ENCODE peak calls at places on chromosomes 6 and 20, in ten cellular contexts. X is uterus; Z is HL-60; O is dorsolateral prefrontal cortex; Q is CD8-positive, alpha-beta memory T cell; K is sigmoid colon; R is skeletal muscle cell; C is GM06990; S is HFF-Myc; F is cardiac fibroblast. B is an unnamed sample.

GRCh38 chr6:132483779-132484679 is 28.9 kb downstream of the STX7 start:
- DNase-seq in X (no peak), Z (peak), O (no peak), Q (peak), K (no peak), R (no peak), C (no peak), S (peak), F (peak), B (peak)

GRCh38 chr6:70312165-70312564 is 9.3 kb upstream of the COL9A1 start:
- DNase-seq in X (no peak), Z (no peak), O (no peak), Q (no peak), K (no peak), R (peak), C (no peak), S (peak), F (peak), B (peak)

GRCh38 chr6:161476711-161477110 is 202.8 kb upstream of the AGPAT4 start:
- DNase-seq in X (no peak), Z (no peak), O (no peak), Q (no peak), K (no peak), R (peak), C (no peak), S (no peak), F (peak), B (peak)

GRCh38 chr6:5078121-5078695 is 6.9 kb upstream of the PPP1R3G start:
- DNase-seq in X (no peak), Z (no peak), O (no peak), Q (no peak), K (no peak), R (no peak), C (no peak), S (no peak), F (peak), B (peak)

GRCh38 chr6:80433666-80434025 is 327.2 kb downstream of the BCKDHB start:
- DNase-seq in X (no peak), Z (no peak), O (no peak), Q (no peak), K (no peak), R (no peak), C (no peak), S (no peak), F (no peak), B (no peak)

GRCh38 chr6:137013738-137014602 is 30.8 kb downstream of the IL20RA start:
- DNase-seq in X (peak), Z (no peak), O (no peak), Q (no peak), K (no peak), R (peak), C (no peak), S (peak), F (peak), B (peak)

GRCh38 chr6:27251672-27252251 is 4.3 kb downstream of the PRSS16 start:
- DNase-seq in X (peak), Z (peak), O (peak), Q (peak), K (no peak), R (no peak), C (peak), S (no peak), F (peak), B (peak)

GRCh38 chr6:111843347-111844147 is 29.7 kb downstream of the FYN start:
- DNase-seq in X (no peak), Z (no peak), O (no peak), Q (peak), K (no peak), R (no peak), C (no peak), S (no peak), F (no peak), B (no peak)

GRCh38 chr6:18062733-18063132 is 59.7 kb downstream of the NHLRC1 start:
- DNase-seq in X (no peak), Z (no peak), O (no peak), Q (no peak), K (no peak), R (no peak), C (no peak), S (no peak), F (no peak), B (peak)

GRCh38 chr20:56875052-56875663 is 246.1 kb downstream of the TFAP2C start:
- DNase-seq in X (no peak), Z (no peak), O (no peak), Q (no peak), K (peak), R (no peak), C (no peak), S (peak), F (peak), B (peak)

GRCh38 chr20:56995157-56995556 is 271.3 kb downstream of the BMP7 start:
- DNase-seq in X (no peak), Z (no peak), O (no peak), Q (no peak), K (no peak), R (no peak), C (no peak), S (no peak), F (no peak), B (no peak)

GRCh38 chr6:121549741-121550140 is 114.3 kb downstream of the GJA1 start:
- DNase-seq in X (no peak), Z (no peak), O (no peak), Q (no peak), K (no peak), R (peak), C (no peak), S (peak), F (peak), B (peak)

GRCh38 chr6:56417823-56418222 is 170.4 kb upstream of the COL21A1 start:
- DNase-seq in X (no peak), Z (no peak), O (no peak), Q (no peak), K (no peak), R (no peak), C (no peak), S (no peak), F (no peak), B (no peak)

GRCh38 chr20:50376179-50376887 is 133.8 kb upstream of the PTPN1 start:
- DNase-seq in X (no peak), Z (no peak), O (no peak), Q (no peak), K (no peak), R (no peak), C (no peak), S (no peak), F (no peak), B (no peak)

GRCh38 chr6:131652472-131652871 is 15.4 kb downstream of the ENPP3 start:
- DNase-seq in X (no peak), Z (no peak), O (no peak), Q (no peak), K (no peak), R (no peak), C (no peak), S (no peak), F (no peak), B (no peak)

GRCh38 chr6:29720863-29721262 is 2.4 kb upstream of the HLA-F start:
- DNase-seq in X (no peak), Z (no peak), O (no peak), Q (peak), K (no peak), R (no peak), C (no peak), S (no peak), F (no peak), B (no peak)

GRCh38 chr20:48057251-48057650 is 272.0 kb upstream of the SULF2 start:
- DNase-seq in X (no peak), Z (no peak), O (no peak), Q (no peak), K (no peak), R (no peak), C (no peak), S (no peak), F (no peak), B (no peak)
- H3K4me3 ChIP-seq in X (no peak), Z (no peak), O (no peak), Q (no peak), K (no peak), R (no peak), C (no peak), S (no peak), F (no peak), B (no peak)

DNA sequence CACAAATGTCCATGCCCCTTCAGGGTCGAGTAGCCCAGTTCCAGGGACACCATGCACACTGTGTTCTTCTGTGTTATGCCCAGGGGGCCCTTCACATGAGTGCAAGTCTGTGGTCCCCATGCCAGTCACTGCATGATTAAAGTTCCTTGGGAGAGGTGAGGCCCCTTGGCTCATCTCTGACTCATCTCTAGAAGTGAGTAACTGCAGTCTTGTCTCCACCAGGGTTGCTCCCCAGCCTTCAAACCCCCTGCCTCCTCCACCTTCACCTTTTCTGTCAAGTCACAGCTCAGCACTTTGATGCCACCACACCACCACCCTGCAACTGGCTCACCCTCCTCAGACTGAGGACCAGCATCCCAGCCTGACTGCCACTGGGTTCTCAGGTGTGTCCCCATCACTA is 161.7 kb downstream of the UNC5CL start:
- DNase-seq in X (no peak), Z (no peak), O (no peak), Q (no peak), K (no peak), R (no peak), C (no peak), S (no peak), F (no peak), B (no peak)
- H3K4me3 ChIP-seq in X (no peak), Z (no peak), O (no peak), Q (no peak), K (no peak), R (no peak), C (no peak), S (no peak), F (no peak), B (no peak)

DNA sequence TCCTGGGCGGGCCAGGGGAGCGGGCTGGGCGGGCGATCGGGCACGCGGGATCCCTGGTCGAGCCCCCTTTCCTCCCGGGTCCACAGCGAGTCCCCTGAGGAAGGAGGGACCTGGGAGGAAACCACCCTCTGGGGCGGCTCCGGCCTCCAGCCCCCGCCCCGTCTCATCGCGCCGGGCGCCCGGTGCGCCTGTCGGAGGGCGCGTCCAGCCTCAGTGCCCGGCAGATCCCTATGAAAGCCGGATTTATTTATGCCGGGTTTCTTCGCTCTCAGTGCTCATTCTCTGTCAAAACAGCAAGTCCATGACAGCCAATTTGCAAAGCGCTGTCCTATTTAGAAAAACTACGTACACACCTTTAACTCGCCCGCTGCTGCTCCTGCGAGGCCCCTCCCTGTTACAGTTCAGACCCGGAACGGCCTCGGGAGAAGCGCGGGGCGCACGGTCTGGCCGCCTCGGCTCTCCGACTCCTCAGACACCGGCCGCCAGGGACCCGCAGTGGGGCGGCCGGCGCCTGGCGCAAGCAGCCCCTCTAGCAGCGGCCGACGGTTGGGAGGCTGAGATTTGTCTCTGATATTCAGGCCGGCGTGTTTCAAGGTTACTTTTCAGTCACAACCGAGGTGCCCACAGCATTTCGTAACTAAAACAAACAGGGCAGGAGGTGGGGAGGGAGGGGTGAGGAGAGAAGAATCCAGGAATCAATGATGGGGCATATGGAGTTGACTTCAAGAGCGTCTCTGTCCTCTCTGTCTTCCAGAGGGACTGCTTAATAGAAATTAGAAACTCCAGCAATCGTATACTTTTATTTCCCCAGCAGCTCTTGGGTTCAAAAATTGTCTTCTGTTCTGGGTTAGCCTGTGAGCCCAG is 782 bp upstream of the FOXA2 start:
- DNase-seq in X (no peak), Z (no peak), O (no peak), Q (no peak), K (no peak), R (no peak), C (no peak), S (no peak), F (no peak), B (no peak)
- H3K4me3 ChIP-seq in X (no peak), Z (no peak), O (no peak), Q (no peak), K (no peak), R (no peak), C (no peak), S (no peak), F (no peak), B (no peak)

GRCh38 chr6:99605911-99606669 is 543 bp upstream of the PRDM13 start:
- DNase-seq in X (no peak), Z (no peak), O (no peak), Q (no peak), K (no peak), R (no peak), C (no peak), S (no peak), F (no peak), B (no peak)

GRCh38 chr6:99603421-99604160 is 3.0 kb upstream of the PRDM13 start:
- DNase-seq in X (no peak), Z (no peak), O (no peak), Q (no peak), K (no peak), R (no peak), C (no peak), S (no peak), F (peak), B (peak)

GRCh38 chr6:99605074-99605726 is 1.4 kb upstream of the PRDM13 start:
- DNase-seq in X (no peak), Z (no peak), O (no peak), Q (no peak), K (no peak), R (no peak), C (no peak), S (no peak), F (no peak), B (no peak)

GRCh38 chr6:99602519-99603420 is 3.9 kb upstream of the PRDM13 start:
- DNase-seq in X (no peak), Z (no peak), O (no peak), Q (no peak), K (no peak), R (no peak), C (no peak), S (no peak), F (no peak), B (no peak)

GRCh38 chr6:99604161-99605073 is 2.2 kb upstream of the PRDM13 start:
- DNase-seq in X (no peak), Z (no peak), O (no peak), Q (no peak), K (no peak), R (no peak), C (no peak), S (no peak), F (no peak), B (no peak)
- H3K4me3 ChIP-seq in X (no peak), Z (peak), O (peak), Q (peak), K (peak), R (no peak), C (peak), S (no peak), F (no peak), B (no peak)

GRCh38 chr6:28587011-28587745 is 61.5 kb downstream of the GPX5 start:
- DNase-seq in X (peak), Z (peak), O (peak), Q (peak), K (no peak), R (no peak), C (peak), S (no peak), F (peak), B (no peak)

GRCh38 chr6:28589952-28590340 is 64.3 kb downstream of the GPX5 start:
- DNase-seq in X (no peak), Z (no peak), O (no peak), Q (no peak), K (no peak), R (no peak), C (no peak), S (no peak), F (no peak), B (no peak)

GRCh38 chr6:28586273-28586672 is 60.6 kb downstream of the GPX5 start:
- DNase-seq in X (no peak), Z (no peak), O (no peak), Q (no peak), K (no peak), R (no peak), C (no peak), S (no peak), F (no peak), B (no peak)

GRCh38 chr6:28589234-28589951 is 63.7 kb downstream of the GPX5 start:
- DNase-seq in X (peak), Z (peak), O (no peak), Q (peak), K (no peak), R (peak), C (peak), S (peak), F (peak), B (peak)

DNA sequence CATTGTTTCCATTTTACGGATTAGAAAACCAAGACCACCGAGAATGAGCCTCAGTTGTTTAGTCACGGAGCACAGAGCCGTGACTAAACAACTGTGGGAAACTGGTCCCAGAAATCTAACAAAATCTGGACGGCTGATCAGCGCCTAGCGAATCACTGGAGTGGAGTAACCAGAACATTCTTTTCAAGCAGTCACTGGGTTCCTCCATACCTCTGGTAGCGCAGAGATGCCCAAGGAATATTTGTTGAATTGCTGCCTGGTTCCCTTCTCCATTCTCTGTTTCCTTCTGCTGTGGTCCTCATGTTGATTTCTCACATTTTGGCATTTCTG is 62.0 kb downstream of the GPX5 start:
- DNase-seq in X (no peak), Z (no peak), O (no peak), Q (no peak), K (no peak), R (no peak), C (no peak), S (no peak), F (no peak), B (no peak)
- H3K4me3 ChIP-seq in X (peak), Z (no peak), O (peak), Q (peak), K (peak), R (peak), C (peak), S (peak), F (peak), B (peak)

GRCh38 chr6:30782425-30783014 is 38.2 kb upstream of the IER3 start:
- DNase-seq in X (no peak), Z (no peak), O (no peak), Q (no peak), K (no peak), R (no peak), C (no peak), S (no peak), F (peak), B (peak)

GRCh38 chr6:30780642-30780920 is 36.2 kb upstream of the IER3 start:
- DNase-seq in X (no peak), Z (no peak), O (no peak), Q (no peak), K (no peak), R (no peak), C (no peak), S (no peak), F (no peak), B (no peak)

GRCh38 chr6:30779850-30780641 is 35.7 kb upstream of the IER3 start:
- DNase-seq in X (no peak), Z (no peak), O (no peak), Q (no peak), K (no peak), R (no peak), C (no peak), S (no peak), F (no peak), B (no peak)

GRCh38 chr6:30781362-30781696 is 37.0 kb upstream of the IER3 start:
- DNase-seq in X (no peak), Z (no peak), O (no peak), Q (no peak), K (no peak), R (no peak), C (no peak), S (no peak), F (no peak), B (no peak)

GRCh38 chr6:30781697-30782424 is 37.5 kb upstream of the IER3 start:
- DNase-seq in X (peak), Z (peak), O (peak), Q (no peak), K (peak), R (peak), C (peak), S (peak), F (peak), B (peak)
- H3K4me3 ChIP-seq in X (peak), Z (no peak), O (peak), Q (no peak), K (no peak), R (no peak), C (no peak), S (peak), F (no peak), B (peak)

GRCh38 chr6:110471966-110472365 is 4.4 kb downstream of the SLC22A16 start:
- DNase-seq in X (no peak), Z (no peak), O (no peak), Q (no peak), K (no peak), R (no peak), C (no peak), S (no peak), F (no peak), B (no peak)

GRCh38 chr6:110474500-110474899 is 1.9 kb downstream of the SLC22A16 start:
- DNase-seq in X (no peak), Z (no peak), O (no peak), Q (no peak), K (no peak), R (no peak), C (no peak), S (no peak), F (no peak), B (no peak)

GRCh38 chr6:110472739-110473138 is 3.7 kb downstream of the SLC22A16 start:
- DNase-seq in X (no peak), Z (no peak), O (no peak), Q (no peak), K (no peak), R (no peak), C (no peak), S (no peak), F (no peak), B (no peak)

GRCh38 chr6:110475255-110475654 is 1.2 kb downstream of the SLC22A16 start:
- DNase-seq in X (no peak), Z (peak), O (no peak), Q (no peak), K (no peak), R (no peak), C (no peak), S (no peak), F (peak), B (no peak)

DNA sequence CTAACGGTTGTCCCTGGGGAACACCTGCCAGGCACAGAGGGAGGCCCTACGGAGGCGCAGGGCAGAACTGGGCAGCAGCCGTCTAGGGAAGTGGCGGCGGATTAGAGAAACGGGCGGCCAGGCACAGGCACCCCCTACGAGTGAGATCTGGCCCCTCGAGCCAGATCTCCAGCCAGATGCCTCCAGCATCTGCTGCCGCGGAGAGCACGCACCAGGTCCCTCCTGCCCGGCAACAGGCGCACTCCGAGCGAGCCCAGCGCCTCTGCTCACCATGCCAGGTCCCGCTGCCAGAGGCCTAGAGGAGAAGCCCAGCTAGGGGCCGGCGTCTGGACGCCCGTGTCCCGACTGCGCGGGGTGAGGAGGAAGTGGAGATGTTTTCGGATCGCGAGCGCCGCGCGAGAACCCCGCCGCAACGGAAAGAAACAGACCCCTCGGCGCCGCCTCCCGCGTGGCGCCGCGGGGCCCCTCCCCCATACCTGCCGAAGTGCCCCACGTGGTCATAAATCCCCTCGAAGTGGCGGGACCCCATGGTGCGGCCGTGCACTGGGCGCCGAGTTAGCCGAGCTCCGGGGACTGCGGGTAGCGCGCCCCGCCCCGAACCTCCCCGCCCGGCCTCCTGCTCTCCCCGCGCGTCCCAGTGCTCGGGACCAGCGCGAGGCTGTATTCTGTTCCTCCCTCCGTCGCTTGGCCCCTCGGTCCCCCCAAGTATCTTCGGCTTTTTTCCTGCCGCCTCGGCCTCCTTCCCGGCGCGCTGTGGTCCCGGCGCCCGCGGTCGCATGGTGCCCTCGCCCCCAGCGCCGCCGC is at the start of gene SLC22A16:
- DNase-seq in X (no peak), Z (peak), O (no peak), Q (no peak), K (no peak), R (no peak), C (no peak), S (no peak), F (peak), B (no peak)
- H3K4me3 ChIP-seq in X (peak), Z (peak), O (peak), Q (no peak), K (peak), R (peak), C (no peak), S (peak), F (peak), B (peak)